ENCODE peak calls at places on chromosomes 13 and 19, in eight cellular contexts. S is stimulated activated CD4-positive, alpha-beta T cell treated with anti-CD3 and anti-CD28 coated beads, Interleukin-4, amount 100 ng/mL, for 1 hour; V is skeletal muscle cell; G is activated naive CD4-positive, alpha-beta T cell treated with anti-CD3 and anti-CD28 coated beads, Interleukin-2, amount 50 U/mL, for 16 hours; P is NCI-H2029; R is left colon; U is COLO829; K is mesendoderm. X is an unnamed sample.

GRCh38 chr13:32427852-32428580 is at the start of gene N4BP2L1:
- DNase-seq in S (peak; percentile 86), V (no peak), G (peak; percentile 83), P (no peak), R (peak; percentile 84), U (peak; percentile 55), K (peak; percentile 55), X (peak; percentile 69)

GRCh38 chr13:100542546-100543156 is 45.9 kb downstream of the GGACT start:
- DNase-seq in S (no peak), V (peak; percentile 36), G (no peak), P (no peak), R (no peak), U (peak; percentile 30), K (no peak), X (peak; percentile 22)

GRCh38 chr13:82275644-82276043 is 1606.6 kb downstream of the SLITRK1 start:
- DNase-seq in S (no peak), V (no peak), G (no peak), P (no peak), R (no peak), U (no peak), K (no peak), X (no peak)

GRCh38 chr13:114161644-114162532 is 17.2 kb upstream of the CFAP97D2 start:
- DNase-seq in S (peak; percentile 44), V (no peak), G (no peak), P (peak; percentile 34), R (peak; percentile 86), U (no peak), K (no peak), X (no peak)

GRCh38 chr13:98768522-98768921 is 16.1 kb upstream of the SLC15A1 start:
- DNase-seq in S (no peak), V (no peak), G (no peak), P (no peak), R (no peak), U (no peak), K (no peak), X (no peak)

GRCh38 chr13:22001336-22001735 is 330.5 kb downstream of the FGF9 start:
- DNase-seq in S (no peak), V (no peak), G (no peak), P (no peak), R (no peak), U (no peak), K (no peak), X (no peak)

GRCh38 chr19:34135401-34135800 is 36.9 kb upstream of the LSM14A start:
- DNase-seq in S (no peak), V (no peak), G (no peak), P (no peak), R (no peak), U (no peak), K (no peak), X (no peak)

GRCh38 chr19:55550321-55550650 is 4.9 kb upstream of the SBK3 start:
- DNase-seq in S (no peak), V (no peak), G (no peak), P (no peak), R (no peak), U (no peak), K (peak; percentile 84), X (no peak)

GRCh38 chr19:46728693-46729339 is 11.9 kb upstream of the PRKD2 start:
- DNase-seq in S (peak; percentile 84), V (no peak), G (peak; percentile 82), P (no peak), R (peak; percentile 58), U (no peak), K (peak; percentile 71), X (peak; percentile 75)

GRCh38 chr13:29740961-29741360 is 109.5 kb downstream of the UBL3 start:
- DNase-seq in S (no peak), V (no peak), G (no peak), P (no peak), R (no peak), U (no peak), K (no peak), X (no peak)

GRCh38 chr19:49469828-49470614 is 4.0 kb upstream of the FLT3LG start:
- DNase-seq in S (peak; percentile 65), V (no peak), G (peak; percentile 53), P (no peak), R (no peak), U (no peak), K (no peak), X (peak; percentile 37)

GRCh38 chr19:3034845-3035541 is 5.9 kb upstream of the TLE2 start:
- DNase-seq in S (peak; percentile 39), V (peak; percentile 12), G (no peak), P (no peak), R (peak; percentile 53), U (no peak), K (peak; percentile 76), X (peak; percentile 67)

GRCh38 chr19:38089440-38089839 is 134.6 kb downstream of the DPF1 start:
- DNase-seq in S (no peak), V (no peak), G (no peak), P (no peak), R (no peak), U (no peak), K (no peak), X (no peak)

GRCh38 chr19:49890349-49891311 is 6.1 kb downstream of the IL4I1 start:
- DNase-seq in S (peak; percentile 74), V (no peak), G (peak; percentile 70), P (peak; percentile 68), R (no peak), U (peak; percentile 56), K (no peak), X (peak; percentile 86)

GRCh38 chr13:105773241-105773640 is 762.2 kb downstream of the EFNB2 start:
- DNase-seq in S (no peak), V (no peak), G (no peak), P (no peak), R (no peak), U (peak; percentile 24), K (peak; percentile 75), X (no peak)

GRCh38 chr13:41970918-41971317 is 10.0 kb upstream of the VWA8 start:
- DNase-seq in S (no peak), V (no peak), G (no peak), P (no peak), R (no peak), U (no peak), K (peak; percentile 56), X (no peak)

GRCh38 chr13:75372923-75373841 is 108.8 kb downstream of the TBC1D4 start:
- DNase-seq in S (no peak), V (no peak), G (no peak), P (no peak), R (no peak), U (peak; percentile 8), K (no peak), X (peak; percentile 27)

GRCh38 chr13:40272776-40273139 is 393.7 kb downstream of the FOXO1 start:
- DNase-seq in S (no peak), V (no peak), G (no peak), P (no peak), R (no peak), U (no peak), K (no peak), X (no peak)

GRCh38 chr13:25429466-25429865 is 57.7 kb downstream of the ATP8A2 start:
- DNase-seq in S (no peak), V (no peak), G (no peak), P (no peak), R (no peak), U (no peak), K (no peak), X (no peak)

X was measured in NCI-H82.